ENCODE peak calls at places on chromosome 21, in eight cellular contexts. S is cardiac muscle cell, I is heart right ventricle, U is heart left ventricle, G is thoracic aorta, X is astrocyte, V is mucosa of descending colon, R is AG09309. E is an unnamed sample.

GRCh38 chr21:44630440-44630839 is 3.5 kb downstream of the KRTAP10-9 start:
- DNase-seq in V (no peak), S (no peak), X (no peak), R (no peak), I (no peak), G (no peak), U (no peak), E (no peak)

GRCh38 chr21:36454079-36454478 is 25.8 kb downstream of the CLDN14 start:
- DNase-seq in S (no peak), X (no peak), R (no peak), V (no peak), G (no peak), U (no peak), I (no peak), E (no peak)

GRCh38 chr21:36209626-36210171 is 53.1 kb downstream of the DOP1B start:
- DNase-seq in V (no peak), G (no peak), S (peak; percentile 56), X (peak; percentile 58), U (no peak), I (no peak), R (peak; percentile 28), E (peak; percentile 77)

GRCh38 chr21:44353200-44353970 is at the start of gene TRPM2:
- DNase-seq in G (no peak), U (peak; percentile 85), V (peak; percentile 71), R (no peak), I (peak; percentile 64), S (no peak), X (no peak), E (peak; percentile 16)

GRCh38 chr21:31482460-31482859 is 138.4 kb upstream of the TIAM1 start:
- DNase-seq in R (no peak), V (no peak), X (no peak), U (no peak), I (no peak), S (no peak), G (no peak), E (no peak)

GRCh38 chr21:31444061-31444460 is 100.0 kb upstream of the TIAM1 start:
- DNase-seq in V (no peak), X (no peak), U (no peak), G (no peak), R (no peak), I (no peak), S (no peak), E (peak; percentile 3)

GRCh38 chr21:14737278-14737677 is 191.2 kb upstream of the SAMSN1 start:
- DNase-seq in X (no peak), V (no peak), S (no peak), R (no peak), U (no peak), I (no peak), G (no peak), E (no peak)

GRCh38 chr21:40255665-40256064 is 388.4 kb downstream of the PCP4 start:
- DNase-seq in R (no peak), G (no peak), X (no peak), U (no peak), I (no peak), V (no peak), S (no peak), E (no peak)

GRCh38 chr21:39750670-39751069 is 5.7 kb downstream of the IGSF5 start:
- DNase-seq in I (no peak), G (no peak), V (no peak), X (no peak), R (no peak), U (no peak), S (no peak), E (no peak)

GRCh38 chr21:33127154-33127893 is 57.4 kb downstream of the OLIG1 start:
- DNase-seq in S (peak; percentile 81), R (no peak), I (peak; percentile 61), X (peak; percentile 25), U (peak; percentile 77), G (no peak), V (no peak), E (peak; percentile 74)

GRCh38 chr21:17688912-17689874 is 76.5 kb upstream of the BTG3 start:
- DNase-seq in R (no peak), S (no peak), V (peak; percentile 53), I (peak; percentile 44), G (no peak), X (peak; percentile 56), U (peak; percentile 61), E (peak; percentile 50)

GRCh38 chr21:31456201-31456600 is 112.1 kb upstream of the TIAM1 start:
- DNase-seq in U (no peak), I (no peak), G (no peak), R (no peak), X (no peak), S (no peak), V (no peak), E (no peak)

GRCh38 chr21:16775056-16775455 is 737.8 kb upstream of the CXADR start:
- DNase-seq in I (no peak), S (no peak), R (no peak), V (no peak), G (no peak), X (no peak), U (no peak), E (no peak)

GRCh38 chr21:36487641-36488307 is 7.9 kb upstream of the CLDN14 start:
- DNase-seq in G (no peak), I (no peak), V (no peak), X (peak; percentile 55), R (no peak), U (no peak), S (no peak), E (peak; percentile 49)

GRCh38 chr21:45116066-45116465 is 41.7 kb downstream of the ADARB1 start:
- DNase-seq in X (no peak), I (no peak), S (no peak), V (no peak), U (no peak), G (no peak), R (no peak), E (no peak)

GRCh38 chr21:16709866-16710550 is 802.8 kb upstream of the CXADR start:
- DNase-seq in S (no peak), U (no peak), V (no peak), I (no peak), G (no peak), R (peak; percentile 66), X (peak; percentile 76), E (peak; percentile 95)

GRCh38 chr21:35565204-35565611 is 495.1 kb downstream of the SETD4 start:
- DNase-seq in I (peak; percentile 12), R (peak; percentile 85), X (peak; percentile 92), U (peak; percentile 66), G (peak; percentile 22), V (peak; percentile 48), S (no peak), E (peak; percentile 89)

GRCh38 chr21:44485254-44485793 is 30.0 kb downstream of the LRRC3 start:
- DNase-seq in R (peak; percentile 1), X (no peak), U (no peak), G (no peak), V (no peak), S (peak; percentile 74), I (no peak), E (peak; percentile 50)

GRCh38 chr21:43809853-43810504 is 20.6 kb downstream of the RRP1 start:
- DNase-seq in X (no peak), R (no peak), V (no peak), G (no peak), I (no peak), S (no peak), U (no peak), E (no peak)

GRCh38 chr21:19123525-19123924 is 719.9 kb upstream of the TMPRSS15 start:
- DNase-seq in U (no peak), S (no peak), G (no peak), R (no peak), I (no peak), X (no peak), V (no peak), E (no peak)

GRCh38 chr21:21971384-21971783 is 973.2 kb downstream of the NCAM2 start:
- DNase-seq in S (no peak), R (no peak), V (no peak), I (no peak), X (no peak), G (no peak), U (no peak), E (no peak)

GRCh38 chr21:17476006-17476405 is 36.8 kb upstream of the CXADR start:
- DNase-seq in R (no peak), S (no peak), I (no peak), G (no peak), X (no peak), V (no peak), U (no peak), E (peak; percentile 24)

GRCh38 chr21:29155118-29155932 is 24.9 kb downstream of the MAP3K7CL start:
- DNase-seq in U (peak; percentile 82), V (no peak), R (peak; percentile 81), X (peak; percentile 94), G (no peak), I (peak; percentile 67), S (peak; percentile 29), E (peak; percentile 97)
- H3K4me3 ChIP-seq in U (peak overlapping the region; percentile 48), V (no peak overlapping the region), R (peak overlapping the region; percentile 36), X (no peak overlapping the region), G (peak overlapping the region; percentile 66), I (no peak overlapping the region), S (peak overlapping the region; percentile 5), E (peak overlapping the region; percentile 38)

DNA sequence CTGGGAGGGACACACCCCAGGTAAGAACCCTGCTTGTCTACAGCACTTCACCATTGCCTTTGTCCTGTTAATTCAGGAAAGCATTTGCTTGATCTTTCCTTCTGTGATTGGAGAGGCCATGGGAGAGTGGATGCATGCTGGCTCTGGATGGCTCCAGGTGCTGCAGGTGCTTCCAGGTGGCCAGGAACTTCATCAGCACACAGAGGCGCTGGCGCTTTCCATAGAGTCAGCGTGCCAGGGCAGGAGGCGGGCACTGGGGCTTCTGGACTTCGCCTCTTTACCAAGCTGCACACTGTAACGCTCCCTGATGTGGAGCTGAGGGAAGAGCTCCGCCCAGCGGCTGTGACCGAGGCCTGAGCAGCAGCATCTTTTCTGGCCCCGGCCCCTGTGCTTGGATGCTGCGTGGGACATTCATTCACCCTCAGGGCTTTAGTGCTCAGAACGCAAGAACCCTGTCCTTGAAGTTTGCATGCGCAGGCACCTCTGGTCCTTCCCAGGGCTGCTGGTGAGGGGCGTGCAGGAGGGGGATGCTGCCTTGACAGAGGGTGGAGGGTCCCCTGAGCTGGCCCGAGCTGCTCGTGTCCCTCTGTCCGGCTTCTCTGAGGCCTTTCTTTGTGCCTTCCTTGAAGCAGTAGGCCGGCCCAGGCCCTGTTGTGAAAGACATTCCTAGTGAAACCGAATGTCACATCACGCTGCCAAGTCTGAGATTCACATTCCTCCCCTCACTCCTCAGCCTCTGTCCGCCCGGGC is 1.6 kb upstream of the MX2 start:
- DNase-seq in R (no peak), I (no peak), U (no peak), X (peak; percentile 43), G (no peak), S (peak; percentile 24), V (peak; percentile 75), E (peak; percentile 63)
- TF ChIP-seq CTCF in R (no peak), I (peak; percentile 23), U (no peak), X (no peak), G (no peak), S (peak; percentile 6), V (no peak), E (no peak)

GRCh38 chr21:38272215-38272614 is 15.4 kb downstream of the KCNJ15 start:
- DNase-seq in V (no peak), X (no peak), U (no peak), R (no peak), S (no peak), I (no peak), G (no peak), E (no peak)
- H3K4me3 ChIP-seq in V (no peak overlapping the region), X (no peak overlapping the region), U (no peak overlapping the region), R (no peak overlapping the region), S (no peak overlapping the region), I (no peak overlapping the region), G (no peak overlapping the region), E (no peak overlapping the region)

DNA sequence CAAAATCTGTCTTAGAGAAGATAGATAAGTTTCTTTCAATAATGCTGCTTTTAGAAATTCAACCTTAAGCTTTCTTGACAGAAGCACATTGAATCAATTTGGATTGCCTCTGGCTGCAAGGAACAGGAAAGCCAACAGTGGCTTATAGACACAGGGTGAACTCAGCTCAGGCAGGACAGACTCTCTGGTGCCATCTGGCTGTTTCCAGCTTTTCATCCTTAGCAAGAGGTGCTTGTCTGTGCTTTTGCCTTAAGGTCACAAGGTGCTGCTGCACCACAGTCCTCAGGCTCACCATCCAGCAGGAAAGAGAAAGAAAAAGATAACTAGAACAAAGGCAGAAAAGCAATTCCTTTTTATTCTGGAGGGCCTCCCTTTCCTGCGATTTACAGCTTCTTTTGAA is 93.7 kb upstream of the ETS2 start:
- DNase-seq in S (peak; percentile 48), G (no peak), V (no peak), R (no peak), I (no peak), U (no peak), X (peak; percentile 21), E (peak; percentile 69)
- TF ChIP-seq CTCF in S (peak; percentile 58), G (peak; percentile 64), V (peak; percentile 24), R (peak; percentile 63), I (peak; percentile 58), U (peak; percentile 45), X (peak; percentile 17), E (peak; percentile 70)

E was measured in fibroblast of the aortic adventitia.